ENCODE peak calls at places on chromosomes 4 and X, in six cellular contexts. L is transverse colon, V is suprapubic skin, N is heart left ventricle, T is adrenal gland, E is upper lobe of right lung. S is an unnamed sample.

GRCh38 chr4:87092389-87093141 is 127.9 kb downstream of the KLHL8 start:
- DNase-seq in E (peak; percentile 89), T (peak; percentile 87), V (peak; percentile 70), N (peak; percentile 76), L (peak; percentile 77), S (peak; percentile 24)

GRCh38 chrX:8743126-8743732 is 11.3 kb upstream of the ANOS1 start:
- DNase-seq in L (peak; percentile 67), N (peak; percentile 58), T (peak; percentile 65), V (no peak), E (peak; percentile 69), S (peak; percentile 46)

GRCh38 chrX:48697182-48697727 is 721 bp downstream of the SUV39H1 start:
- DNase-seq in T (no peak), L (no peak), E (no peak), V (no peak), N (no peak), S (no peak)

GRCh38 chr4:16794816-16795445 is 103.5 kb downstream of the LDB2 start:
- DNase-seq in L (peak; percentile 27), T (peak; percentile 72), V (peak; percentile 68), E (no peak), N (peak; percentile 56), S (peak; percentile 34)

GRCh38 chr4:55854132-55854531 is 684 bp downstream of the EXOC1 start:
- DNase-seq in E (no peak), V (no peak), N (no peak), L (no peak), T (no peak), S (no peak)

GRCh38 chr4:119795986-119796578 is 167.5 kb upstream of the PDE5A start:
- DNase-seq in T (no peak), L (no peak), E (no peak), V (no peak), N (no peak), S (no peak)

GRCh38 chr4:99510721-99511120 is at the start of gene C4orf17:
- DNase-seq in E (no peak), T (no peak), V (no peak), N (no peak), L (no peak), S (no peak)

GRCh38 chrX:114058988-114059418 is 524.9 kb upstream of the HTR2C start:
- DNase-seq in E (no peak), V (no peak), T (no peak), L (peak; percentile 53), N (no peak), S (no peak)

GRCh38 chr4:128385683-128386304 is 98.2 kb upstream of the PGRMC2 start:
- DNase-seq in V (no peak), L (no peak), N (no peak), T (no peak), E (no peak), S (no peak)

GRCh38 chr4:87406462-87406861 is 15.5 kb upstream of the HSD17B11 start:
- DNase-seq in V (no peak), L (no peak), T (no peak), E (no peak), N (no peak), S (no peak)

GRCh38 chrX:53882331-53882730 is 161.9 kb downstream of the PHF8 start:
- DNase-seq in N (no peak), V (no peak), E (no peak), L (no peak), T (peak; percentile 11), S (no peak)

GRCh38 chr4:67460574-67460973 is 84.7 kb downstream of the CENPC start:
- DNase-seq in E (no peak), N (no peak), V (no peak), L (no peak), T (no peak), S (no peak)

GRCh38 chr4:183158062-183158461 is 59.0 kb downstream of the WWC2 start:
- DNase-seq in N (no peak), T (no peak), L (no peak), V (no peak), E (no peak), S (no peak)

GRCh38 chr4:83054928-83055327 is 19.9 kb downstream of the COPS4 start:
- DNase-seq in L (no peak), N (no peak), E (no peak), V (no peak), T (no peak), S (no peak)

GRCh38 chrX:56793533-56794320 is 64.7 kb downstream of the NBDY start:
- DNase-seq in L (peak; percentile 3), V (peak; percentile 38), T (no peak), E (peak; percentile 19), N (no peak), S (no peak)

GRCh38 chrX:136531951-136532350 is at the start of gene VGLL1:
- DNase-seq in L (no peak), V (no peak), E (no peak), T (no peak), N (no peak), S (no peak)

GRCh38 chr4:123787710-123788109 is 391.1 kb downstream of the SPRY1 start:
- DNase-seq in V (no peak), L (no peak), N (no peak), T (no peak), E (no peak), S (no peak)

GRCh38 chrX:17774053-17774452 is 36.8 kb downstream of the SCML1 start:
- DNase-seq in E (no peak), L (no peak), T (no peak), V (no peak), N (no peak), S (no peak)
- H3K27ac ChIP-seq in E (no peak overlapping the region), L (no peak overlapping the region), T (no peak overlapping the region), V (no peak overlapping the region), N (no peak overlapping the region), S (no peak overlapping the region)

GRCh38 chr4:80072607-80073361 is at the start of gene ANTXR2:
- DNase-seq in E (peak; percentile 93), T (peak; percentile 96), N (peak; percentile 97), L (peak; percentile 92), V (peak; percentile 94), S (peak; percentile 80)

GRCh38 chr4:80074651-80075050 is 1.6 kb upstream of the ANTXR2 start:
- DNase-seq in N (no peak), T (no peak), V (no peak), E (no peak), L (no peak), S (no peak)

GRCh38 chr4:80071643-80072606 is 1.1 kb downstream of the ANTXR2 start:
- DNase-seq in E (peak; percentile 74), N (peak; percentile 59), V (peak; percentile 80), T (peak; percentile 54), L (peak; percentile 55), S (peak; percentile 39)

GRCh38 chr4:80074059-80074458 is 1.0 kb upstream of the ANTXR2 start:
- DNase-seq in N (no peak), E (no peak), L (no peak), T (no peak), V (no peak), S (no peak)

DNA sequence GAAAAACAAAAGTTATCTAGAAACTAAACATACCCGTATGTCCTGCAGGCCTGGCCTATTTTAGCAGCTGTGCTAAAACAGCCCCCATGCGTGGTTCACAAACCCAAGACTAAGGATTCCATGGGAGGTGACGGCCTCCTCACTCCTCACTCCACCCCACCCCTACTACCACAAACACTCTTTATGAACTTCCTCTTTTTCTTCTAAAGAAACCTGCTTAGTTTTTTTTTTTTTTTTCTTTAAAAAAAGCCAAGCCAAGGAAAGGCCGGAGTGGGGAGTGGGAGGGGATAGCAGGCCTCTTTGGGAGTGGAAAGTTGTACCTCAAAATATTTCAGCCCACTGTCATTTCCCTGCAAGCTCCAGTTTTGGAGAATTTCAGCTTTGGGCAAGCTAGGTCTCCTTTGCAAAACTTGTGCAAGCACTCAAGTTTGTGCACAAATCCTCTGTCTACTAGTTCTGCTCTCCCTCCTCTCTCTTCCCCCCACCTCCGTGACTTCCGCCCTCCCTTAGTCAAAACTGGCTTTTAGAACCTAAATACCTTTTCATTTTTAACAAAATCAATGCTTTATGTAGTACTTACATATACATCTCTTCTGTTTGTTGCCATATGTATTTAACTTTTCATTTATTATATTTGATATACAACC is 456 bp upstream of the ANTXR2 start:
- DNase-seq in E (no peak), V (no peak), L (no peak), N (no peak), T (no peak), S (no peak)
- H3K27ac ChIP-seq in E (peak overlapping the region; percentile 94), V (peak overlapping the region; percentile 88), L (peak overlapping the region; percentile 93), N (peak overlapping the region; percentile 94), T (peak overlapping the region; percentile 96), S (peak overlapping the region; percentile 97)

GRCh38 chrX:144730486-144730885 is 516.8 kb upstream of the SPANXN1 start:
- DNase-seq in V (no peak), N (no peak), L (no peak), E (no peak), T (no peak), S (no peak)

GRCh38 chrX:144738246-144738645 is 509.1 kb upstream of the SPANXN1 start:
- DNase-seq in T (no peak), L (no peak), V (no peak), E (no peak), N (no peak), S (no peak)

DNA sequence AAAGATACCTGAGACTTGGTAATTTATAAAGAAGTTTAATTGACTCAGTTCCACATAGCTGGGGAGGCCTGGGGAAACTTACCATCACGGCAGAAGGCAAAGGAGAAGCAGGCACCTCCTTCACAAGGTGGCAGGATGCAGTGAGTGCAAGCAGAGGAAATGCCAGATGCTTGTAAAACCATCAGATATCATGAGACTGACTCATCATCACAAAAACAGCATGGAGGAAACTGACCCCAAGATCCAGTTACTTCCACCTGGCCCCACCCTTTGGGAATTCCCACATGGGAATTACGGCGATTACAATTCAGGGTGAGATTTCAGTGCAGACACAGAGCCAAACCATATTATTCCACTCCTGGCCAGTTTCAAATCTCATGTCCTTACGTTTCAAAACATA is 514.7 kb upstream of the SPANXN1 start:
- DNase-seq in L (no peak), N (no peak), V (no peak), E (no peak), T (no peak), S (no peak)
- H3K27ac ChIP-seq in L (no peak overlapping the region), N (no peak overlapping the region), V (no peak overlapping the region), E (no peak overlapping the region), T (no peak overlapping the region), S (no peak overlapping the region)

GRCh38 chr4:113616443-113616842 is 145.1 kb downstream of the CAMK2D start:
- DNase-seq in L (no peak), T (no peak), V (no peak), E (no peak), N (no peak), S (no peak)
- H3K27ac ChIP-seq in L (no peak overlapping the region), T (no peak overlapping the region), V (peak overlapping the region; percentile 41), E (no peak overlapping the region), N (peak overlapping the region; percentile 11), S (peak overlapping the region; percentile 31)

GRCh38 chr4:116913451-116913850 is 171.9 kb downstream of the TRAM1L1 start:
- DNase-seq in N (no peak), V (no peak), L (no peak), T (no peak), E (no peak), S (no peak)
- H3K27ac ChIP-seq in N (no peak overlapping the region), V (no peak overlapping the region), L (no peak overlapping the region), T (no peak overlapping the region), E (no peak overlapping the region), S (no peak overlapping the region)

GRCh38 chrX:10617964-10618342 is 2.4 kb downstream of the MID1 start:
- DNase-seq in L (no peak), N (no peak), T (no peak), E (no peak), V (no peak), S (no peak)
- H3K27ac ChIP-seq in L (peak overlapping the region; percentile 82), N (peak overlapping the region; percentile 77), T (no peak overlapping the region), E (peak overlapping the region; percentile 11), V (no peak overlapping the region), S (peak overlapping the region; percentile 19)

GRCh38 chr4:70815370-70815769 is 24.3 kb downstream of the GRSF1 start:
- DNase-seq in N (no peak), V (no peak), T (no peak), L (no peak), E (no peak), S (no peak)
- H3K27ac ChIP-seq in N (no peak overlapping the region), V (no peak overlapping the region), T (no peak overlapping the region), L (no peak overlapping the region), E (no peak overlapping the region), S (no peak overlapping the region)